ENCODE peak calls at places on chromosomes 13 and 19, in seven cellular contexts. One of them, this sample, is unnamed.
A peak's percentile ranks its signal among the peaks of the same experiment; 100 is the strongest.

GRCh38 chr13:78608705-78609463 is 5.5 kb upstream of the POU4F1 start:
- DNase-seq in choroid plexus epithelial cell: no peak
- DNase-seq in esophagus muscularis mucosa: no peak
- DNase-seq in kidney epithelial cell: no peak
- DNase-seq in GM10248: no peak
- DNase-seq in mammary epithelial cell: no peak
- DNase-seq in A549: no peak
- DNase-seq in this sample: no peak

GRCh38 chr19:23804676-23805075 is 46.0 kb upstream of the ZNF681 start:
- DNase-seq in choroid plexus epithelial cell: no peak
- DNase-seq in esophagus muscularis mucosa: no peak
- DNase-seq in kidney epithelial cell: no peak
- DNase-seq in GM10248: no peak
- DNase-seq in mammary epithelial cell: no peak
- DNase-seq in A549: no peak
- DNase-seq in this sample: no peak

GRCh38 chr19:41064974-41065569 is 23.2 kb upstream of the CYP2A13 start:
- DNase-seq in choroid plexus epithelial cell: peak; percentile 59
- DNase-seq in esophagus muscularis mucosa: no peak
- DNase-seq in kidney epithelial cell: no peak
- DNase-seq in GM10248: no peak
- DNase-seq in mammary epithelial cell: peak; percentile 11
- DNase-seq in A549: peak; percentile 69
- DNase-seq in this sample: peak; percentile 57

GRCh38 chr13:44426461-44426860 is 52.8 kb downstream of the SERP2 start:
- DNase-seq in choroid plexus epithelial cell: no peak
- DNase-seq in esophagus muscularis mucosa: peak; percentile 34
- DNase-seq in kidney epithelial cell: no peak
- DNase-seq in GM10248: no peak
- DNase-seq in mammary epithelial cell: no peak
- DNase-seq in A549: no peak
- DNase-seq in this sample: no peak

GRCh38 chr19:45508681-45508930 is 1.3 kb downstream of the VASP start:
- DNase-seq in choroid plexus epithelial cell: no peak
- DNase-seq in esophagus muscularis mucosa: no peak
- DNase-seq in kidney epithelial cell: no peak
- DNase-seq in GM10248: no peak
- DNase-seq in mammary epithelial cell: no peak
- DNase-seq in A549: no peak
- DNase-seq in this sample: no peak

GRCh38 chr13:75375329-75375728 is 106.6 kb downstream of the TBC1D4 start:
- DNase-seq in choroid plexus epithelial cell: no peak
- DNase-seq in esophagus muscularis mucosa: no peak
- DNase-seq in kidney epithelial cell: no peak
- DNase-seq in GM10248: no peak
- DNase-seq in mammary epithelial cell: no peak
- DNase-seq in A549: no peak
- DNase-seq in this sample: no peak

GRCh38 chr13:107819071-107819470 is 396.3 kb downstream of the LIG4 start:
- DNase-seq in choroid plexus epithelial cell: no peak
- DNase-seq in esophagus muscularis mucosa: no peak
- DNase-seq in kidney epithelial cell: no peak
- DNase-seq in GM10248: no peak
- DNase-seq in mammary epithelial cell: no peak
- DNase-seq in A549: no peak
- DNase-seq in this sample: no peak

GRCh38 chr13:93875527-93875926 is 604.0 kb downstream of the DCT start:
- DNase-seq in choroid plexus epithelial cell: peak; percentile 65
- DNase-seq in esophagus muscularis mucosa: no peak
- DNase-seq in kidney epithelial cell: no peak
- DNase-seq in GM10248: no peak
- DNase-seq in mammary epithelial cell: peak; percentile 19
- DNase-seq in A549: no peak
- DNase-seq in this sample: no peak

GRCh38 chr13:44107357-44108121 is 227.8 kb downstream of the LACC1 start:
- DNase-seq in choroid plexus epithelial cell: no peak
- DNase-seq in esophagus muscularis mucosa: peak; percentile 60
- DNase-seq in kidney epithelial cell: no peak
- DNase-seq in GM10248: no peak
- DNase-seq in mammary epithelial cell: peak; percentile 38
- DNase-seq in A549: no peak
- DNase-seq in this sample: no peak

GRCh38 chr19:55080121-55080914 is 4.6 kb downstream of the EPS8L1 start:
- DNase-seq in choroid plexus epithelial cell: peak; percentile 67
- DNase-seq in esophagus muscularis mucosa: no peak
- DNase-seq in kidney epithelial cell: no peak
- DNase-seq in GM10248: peak; percentile 79
- DNase-seq in mammary epithelial cell: peak; percentile 58
- DNase-seq in A549: peak; percentile 89
- DNase-seq in this sample: peak; percentile 89

GRCh38 chr19:38210458-38210987 is 13.5 kb downstream of the DPF1 start:
- DNase-seq in choroid plexus epithelial cell: peak; percentile 23
- DNase-seq in esophagus muscularis mucosa: no peak
- DNase-seq in kidney epithelial cell: no peak
- DNase-seq in GM10248: no peak
- DNase-seq in mammary epithelial cell: no peak
- DNase-seq in A549: no peak
- DNase-seq in this sample: no peak

GRCh38 chr13:78593652-78594494 is 9.5 kb downstream of the POU4F1 start:
- DNase-seq in choroid plexus epithelial cell: no peak
- DNase-seq in esophagus muscularis mucosa: no peak
- DNase-seq in kidney epithelial cell: no peak
- DNase-seq in GM10248: no peak
- DNase-seq in mammary epithelial cell: no peak
- DNase-seq in A549: no peak
- DNase-seq in this sample: no peak

GRCh38 chr13:53466576-53466975 is 438.0 kb downstream of the OLFM4 start:
- DNase-seq in choroid plexus epithelial cell: no peak
- DNase-seq in esophagus muscularis mucosa: no peak
- DNase-seq in kidney epithelial cell: no peak
- DNase-seq in GM10248: no peak
- DNase-seq in mammary epithelial cell: no peak
- DNase-seq in A549: no peak
- DNase-seq in this sample: no peak

GRCh38 chr19:39384839-39385568 is 5.9 kb downstream of the PAF1 start:
- DNase-seq in choroid plexus epithelial cell: no peak
- DNase-seq in esophagus muscularis mucosa: no peak
- DNase-seq in kidney epithelial cell: no peak
- DNase-seq in GM10248: no peak
- DNase-seq in mammary epithelial cell: no peak
- DNase-seq in A549: no peak
- DNase-seq in this sample: no peak

GRCh38 chr19:42695811-42696503 is 44.3 kb downstream of the PSG3 start:
- DNase-seq in choroid plexus epithelial cell: no peak
- DNase-seq in esophagus muscularis mucosa: no peak
- DNase-seq in kidney epithelial cell: no peak
- DNase-seq in GM10248: no peak
- DNase-seq in mammary epithelial cell: no peak
- DNase-seq in A549: peak; percentile 26
- DNase-seq in this sample: no peak

GRCh38 chr13:90947976-90948375 is 399.5 kb upstream of the MIR17HG start:
- DNase-seq in choroid plexus epithelial cell: no peak
- DNase-seq in esophagus muscularis mucosa: no peak
- DNase-seq in kidney epithelial cell: peak; percentile 29
- DNase-seq in GM10248: no peak
- DNase-seq in mammary epithelial cell: no peak
- DNase-seq in A549: no peak
- DNase-seq in this sample: no peak

GRCh38 chr19:18339703-18340102 is 695 bp upstream of the PGPEP1 start:
- DNase-seq in choroid plexus epithelial cell: peak; percentile 40
- DNase-seq in esophagus muscularis mucosa: no peak
- DNase-seq in kidney epithelial cell: no peak
- DNase-seq in GM10248: no peak
- DNase-seq in mammary epithelial cell: no peak
- DNase-seq in A549: peak; percentile 50
- DNase-seq in this sample: no peak
- TF ChIP-seq CTCF in choroid plexus epithelial cell: peak; percentile 52
- TF ChIP-seq CTCF in esophagus muscularis mucosa: no peak
- TF ChIP-seq CTCF in kidney epithelial cell: peak; percentile 29
- TF ChIP-seq CTCF in GM10248: peak; percentile 37
- TF ChIP-seq CTCF in mammary epithelial cell: peak; percentile 5
- TF ChIP-seq CTCF in A549: peak; percentile 30
- TF ChIP-seq CTCF in this sample: peak; percentile 22

GRCh38 chr19:36030264-36031148 is 2.2 kb downstream of the CLIP3 start:
- DNase-seq in choroid plexus epithelial cell: peak; percentile 47
- DNase-seq in esophagus muscularis mucosa: no peak
- DNase-seq in kidney epithelial cell: no peak
- DNase-seq in GM10248: no peak
- DNase-seq in mammary epithelial cell: peak; percentile 53
- DNase-seq in A549: peak; percentile 61
- DNase-seq in this sample: no peak
- TF ChIP-seq CTCF in choroid plexus epithelial cell: peak; percentile 18
- TF ChIP-seq CTCF in esophagus muscularis mucosa: no peak
- TF ChIP-seq CTCF in kidney epithelial cell: peak; percentile 32
- TF ChIP-seq CTCF in GM10248: no peak
- TF ChIP-seq CTCF in mammary epithelial cell: peak; percentile 70
- TF ChIP-seq CTCF in A549: peak; percentile 5
- TF ChIP-seq CTCF in this sample: no peak

DNA sequence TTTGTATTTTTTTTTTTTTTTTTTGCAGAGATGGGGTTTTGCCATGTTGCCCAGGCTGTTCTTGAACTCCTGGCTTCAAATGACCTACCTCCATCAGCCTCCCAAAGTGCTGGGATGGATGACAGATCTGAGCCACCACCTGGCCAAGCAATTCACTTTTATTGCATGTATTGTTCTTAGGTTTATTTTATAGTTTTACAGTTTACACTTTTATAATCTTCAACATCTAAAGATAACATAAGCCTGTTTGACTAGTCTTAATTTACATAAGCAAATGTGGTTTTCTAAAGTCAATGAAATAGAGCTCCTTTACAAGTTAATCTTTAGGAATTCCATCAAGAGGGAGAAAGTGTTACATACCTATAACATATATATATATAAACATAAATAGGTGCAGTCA is 9.5 kb upstream of the MPV17L2 start:
- DNase-seq in choroid plexus epithelial cell: no peak
- DNase-seq in esophagus muscularis mucosa: no peak
- DNase-seq in kidney epithelial cell: no peak
- DNase-seq in GM10248: no peak
- DNase-seq in mammary epithelial cell: no peak
- DNase-seq in A549: no peak
- DNase-seq in this sample: no peak
- TF ChIP-seq CTCF in choroid plexus epithelial cell: no peak
- TF ChIP-seq CTCF in esophagus muscularis mucosa: no peak
- TF ChIP-seq CTCF in kidney epithelial cell: no peak
- TF ChIP-seq CTCF in GM10248: no peak
- TF ChIP-seq CTCF in mammary epithelial cell: no peak
- TF ChIP-seq CTCF in A549: no peak
- TF ChIP-seq CTCF in this sample: no peak

GRCh38 chr19:4266253-4267000 is 12.6 kb upstream of the SHD start:
- DNase-seq in choroid plexus epithelial cell: no peak
- DNase-seq in esophagus muscularis mucosa: no peak
- DNase-seq in kidney epithelial cell: no peak
- DNase-seq in GM10248: no peak
- DNase-seq in mammary epithelial cell: no peak
- DNase-seq in A549: no peak
- DNase-seq in this sample: no peak

GRCh38 chr19:4268816-4269430 is 10.1 kb upstream of the SHD start:
- DNase-seq in choroid plexus epithelial cell: no peak
- DNase-seq in esophagus muscularis mucosa: no peak
- DNase-seq in kidney epithelial cell: no peak
- DNase-seq in GM10248: no peak
- DNase-seq in mammary epithelial cell: no peak
- DNase-seq in A549: no peak
- DNase-seq in this sample: no peak

GRCh38 chr19:4264812-4265211 is 14.3 kb upstream of the SHD start:
- DNase-seq in choroid plexus epithelial cell: no peak
- DNase-seq in esophagus muscularis mucosa: no peak
- DNase-seq in kidney epithelial cell: no peak
- DNase-seq in GM10248: no peak
- DNase-seq in mammary epithelial cell: no peak
- DNase-seq in A549: no peak
- DNase-seq in this sample: no peak

GRCh38 chr19:4267901-4268815 is 10.9 kb upstream of the SHD start:
- DNase-seq in choroid plexus epithelial cell: no peak
- DNase-seq in esophagus muscularis mucosa: no peak
- DNase-seq in kidney epithelial cell: no peak
- DNase-seq in GM10248: no peak
- DNase-seq in mammary epithelial cell: no peak
- DNase-seq in A549: no peak
- DNase-seq in this sample: no peak

GRCh38 chr19:4267101-4267900 is 11.8 kb upstream of the SHD start:
- DNase-seq in choroid plexus epithelial cell: peak; percentile 60
- DNase-seq in esophagus muscularis mucosa: no peak
- DNase-seq in kidney epithelial cell: no peak
- DNase-seq in GM10248: peak; percentile 78
- DNase-seq in mammary epithelial cell: peak; percentile 42
- DNase-seq in A549: peak; percentile 82
- DNase-seq in this sample: no peak
- TF ChIP-seq CTCF in choroid plexus epithelial cell: peak; percentile 83
- TF ChIP-seq CTCF in esophagus muscularis mucosa: peak; percentile 76
- TF ChIP-seq CTCF in kidney epithelial cell: peak; percentile 88
- TF ChIP-seq CTCF in GM10248: peak; percentile 75
- TF ChIP-seq CTCF in mammary epithelial cell: peak; percentile 80
- TF ChIP-seq CTCF in A549: peak; percentile 50
- TF ChIP-seq CTCF in this sample: peak; percentile 77

GRCh38 chr19:10964903-10965302 is 4.1 kb downstream of the SMARCA4 start:
- DNase-seq in choroid plexus epithelial cell: no peak
- DNase-seq in esophagus muscularis mucosa: no peak
- DNase-seq in kidney epithelial cell: no peak
- DNase-seq in GM10248: no peak
- DNase-seq in mammary epithelial cell: no peak
- DNase-seq in A549: no peak
- DNase-seq in this sample: no peak

GRCh38 chr19:10971107-10971715 is 10.4 kb downstream of the SMARCA4 start:
- DNase-seq in choroid plexus epithelial cell: no peak
- DNase-seq in esophagus muscularis mucosa: no peak
- DNase-seq in kidney epithelial cell: no peak
- DNase-seq in GM10248: no peak
- DNase-seq in mammary epithelial cell: no peak
- DNase-seq in A549: no peak
- DNase-seq in this sample: no peak

GRCh38 chr19:10966809-10967208 is 6.0 kb downstream of the SMARCA4 start:
- DNase-seq in choroid plexus epithelial cell: no peak
- DNase-seq in esophagus muscularis mucosa: no peak
- DNase-seq in kidney epithelial cell: no peak
- DNase-seq in GM10248: no peak
- DNase-seq in mammary epithelial cell: no peak
- DNase-seq in A549: no peak
- DNase-seq in this sample: no peak

GRCh38 chr19:10965398-10965797 is 4.6 kb downstream of the SMARCA4 start:
- DNase-seq in choroid plexus epithelial cell: peak; percentile 51
- DNase-seq in esophagus muscularis mucosa: no peak
- DNase-seq in kidney epithelial cell: no peak
- DNase-seq in GM10248: no peak
- DNase-seq in mammary epithelial cell: no peak
- DNase-seq in A549: no peak
- DNase-seq in this sample: no peak

DNA sequence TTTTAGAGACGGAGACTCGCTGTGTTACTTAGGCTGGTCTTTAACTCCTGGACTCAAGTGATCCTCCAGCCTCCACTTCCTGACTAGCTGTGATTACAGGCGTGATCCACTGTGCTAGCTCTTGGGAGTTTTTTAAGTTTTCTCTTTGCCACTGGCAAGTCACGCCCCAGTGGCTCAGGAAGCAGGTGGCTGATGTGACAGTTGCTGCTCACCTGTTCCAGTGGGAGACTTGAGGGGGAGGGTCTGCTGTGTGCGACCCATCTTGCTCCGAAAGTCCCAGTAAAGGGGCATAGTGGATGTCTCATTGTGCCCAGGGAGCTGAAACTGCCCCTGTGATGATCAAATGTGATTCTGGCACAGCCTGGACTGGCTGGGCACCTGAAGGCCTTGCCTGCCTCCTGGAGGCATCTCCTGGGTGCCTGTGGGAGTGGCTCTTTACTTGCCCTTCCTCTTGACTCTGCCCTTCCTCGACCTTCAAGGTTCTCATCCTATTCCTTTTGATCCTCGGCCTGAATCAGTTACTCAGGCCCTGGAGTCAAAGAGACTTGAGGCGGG is 7.8 kb downstream of the SMARCA4 start:
- DNase-seq in choroid plexus epithelial cell: no peak
- DNase-seq in esophagus muscularis mucosa: no peak
- DNase-seq in kidney epithelial cell: no peak
- DNase-seq in GM10248: no peak
- DNase-seq in mammary epithelial cell: no peak
- DNase-seq in A549: no peak
- DNase-seq in this sample: no peak
- TF ChIP-seq CTCF in choroid plexus epithelial cell: no peak
- TF ChIP-seq CTCF in esophagus muscularis mucosa: no peak
- TF ChIP-seq CTCF in kidney epithelial cell: no peak
- TF ChIP-seq CTCF in GM10248: no peak
- TF ChIP-seq CTCF in mammary epithelial cell: peak; percentile 25
- TF ChIP-seq CTCF in A549: no peak
- TF ChIP-seq CTCF in this sample: no peak